ENCODE peak calls at places on chromosomes 7 and 10, in four cellular contexts. B, K, R and D are unnamed samples.
A peak's percentile ranks its signal among the peaks of the same experiment; 100 is the strongest.

GRCh38 chr7:23377134-23377533 is 78.0 kb downstream of the MALSU1 start:
- DNase-seq in B (no peak), K (no peak), R (no peak), D (no peak)

GRCh38 chr7:37105119-37105518 is 343.5 kb downstream of the ELMO1 start:
- DNase-seq in B (no peak), K (no peak), R (peak; percentile 44), D (no peak)

GRCh38 chr10:129520440-129521080 is 53.5 kb downstream of the MGMT start:
- DNase-seq in B (no peak), K (no peak), R (no peak), D (no peak)

GRCh38 chr7:56105508-56105907 is 768 bp downstream of the CHCHD2 start:
- DNase-seq in B (no peak), K (peak; percentile 79), R (no peak), D (peak; percentile 42)

GRCh38 chr7:50837965-50838364 is 55.3 kb upstream of the GRB10 start:
- DNase-seq in B (no peak), K (peak; percentile 92), R (no peak), D (no peak)

GRCh38 chr10:79192677-79193003 is 123.9 kb downstream of the ZMIZ1 start:
- DNase-seq in B (no peak), K (peak; percentile 62), R (no peak), D (no peak)

GRCh38 chr7:138738551-138739335 is 37.6 kb upstream of the SVOPL start:
- DNase-seq in B (no peak), K (peak; percentile 91), R (peak; percentile 86), D (peak; percentile 60)

GRCh38 chr10:122561212-122561611 is 658 bp downstream of the DMBT1 start:
- DNase-seq in B (no peak), K (no peak), R (no peak), D (no peak)

GRCh38 chr7:57218196-57218716 is 86.0 kb upstream of the ZNF479 start:
- DNase-seq in B (no peak), K (no peak), R (no peak), D (no peak)

GRCh38 chr7:5591547-5591899 is 167.9 kb upstream of the TNRC18 start:
- DNase-seq in B (no peak), K (peak; percentile 90), R (peak; percentile 71), D (peak; percentile 54)

GRCh38 chr10:120517881-120518484 is 61.0 kb downstream of the PLPP4 start:
- DNase-seq in B (no peak), K (no peak), R (no peak), D (no peak)

GRCh38 chr7:77315102-77315501 is 101.0 kb downstream of the GSAP start:
- DNase-seq in B (no peak), K (no peak), R (no peak), D (peak; percentile 30)

GRCh38 chr10:101446947-101447346 is 93.0 kb downstream of the BTRC start:
- DNase-seq in B (no peak), K (no peak), R (no peak), D (no peak)

GRCh38 chr10:120931999-120932398 is 80.8 kb downstream of the WDR11 start:
- DNase-seq in B (no peak), K (no peak), R (no peak), D (no peak)

GRCh38 chr10:118980870-118981269 is 48.6 kb upstream of the NANOS1 start:
- DNase-seq in B (no peak), K (no peak), R (no peak), D (no peak)

GRCh38 chr10:33273295-33274002 is 61.0 kb downstream of the NRP1 start:
- DNase-seq in B (no peak), K (peak; percentile 94), R (peak; percentile 28), D (peak; percentile 98)

GRCh38 chr7:37390149-37390548 is 58.5 kb downstream of the ELMO1 start:
- DNase-seq in B (no peak), K (no peak), R (peak; percentile 29), D (no peak)

GRCh38 chr7:96833701-96834453 is 124.2 kb upstream of the SEM1 start:
- DNase-seq in B (no peak), K (peak; percentile 41), R (no peak), D (no peak)

GRCh38 chr7:158070222-158070920 is 517.3 kb downstream of the PTPRN2 start:
- DNase-seq in B (no peak), K (no peak), R (no peak), D (no peak)

GRCh38 chr10:44761076-44761475 is 150.1 kb upstream of the TMEM72 start:
- DNase-seq in B (no peak), K (peak; percentile 14), R (no peak), D (no peak)

GRCh38 chr10:23516530-23516929 is 77.7 kb downstream of the OTUD1 start:
- DNase-seq in B (no peak), K (peak; percentile 1), R (peak; percentile 45), D (no peak)
- TF ChIP-seq CTCF in B (peak; percentile 20), K (peak; percentile 53), R (peak; percentile 66), D (peak; percentile 75)

GRCh38 chr7:26291699-26292538 is at the start of gene SNX10:
- DNase-seq in B (peak; percentile 24), K (no peak), R (peak; percentile 88), D (no peak)
- TF ChIP-seq CTCF in B (peak; percentile 34), K (no peak), R (peak; percentile 48), D (no peak)

GRCh38 chr7:24932389-24932788 is 47.6 kb downstream of the OSBPL3 start:
- DNase-seq in B (no peak), K (no peak), R (peak; percentile 30), D (no peak)
- TF ChIP-seq CTCF in B (no peak), K (no peak), R (no peak), D (no peak)

GRCh38 chr10:83222832-83223742 is 916.2 kb upstream of the GHITM start:
- DNase-seq in B (no peak), K (no peak), R (peak; percentile 49), D (no peak)
- TF ChIP-seq CTCF in B (no peak), K (no peak), R (no peak), D (no peak)

GRCh38 chr10:11535376-11535959 is 76.0 kb downstream of the USP6NL start:
- DNase-seq in B (no peak), K (no peak), R (peak; percentile 20), D (no peak)

GRCh38 chr10:11530806-11531205 is 80.6 kb downstream of the USP6NL start:
- DNase-seq in B (no peak), K (no peak), R (no peak), D (no peak)

GRCh38 chr10:11536256-11536655 is 75.2 kb downstream of the USP6NL start:
- DNase-seq in B (no peak), K (no peak), R (no peak), D (no peak)

GRCh38 chr10:11532329-11532728 is 79.1 kb downstream of the USP6NL start:
- DNase-seq in B (no peak), K (peak; percentile 41), R (peak; percentile 34), D (no peak)

DNA sequence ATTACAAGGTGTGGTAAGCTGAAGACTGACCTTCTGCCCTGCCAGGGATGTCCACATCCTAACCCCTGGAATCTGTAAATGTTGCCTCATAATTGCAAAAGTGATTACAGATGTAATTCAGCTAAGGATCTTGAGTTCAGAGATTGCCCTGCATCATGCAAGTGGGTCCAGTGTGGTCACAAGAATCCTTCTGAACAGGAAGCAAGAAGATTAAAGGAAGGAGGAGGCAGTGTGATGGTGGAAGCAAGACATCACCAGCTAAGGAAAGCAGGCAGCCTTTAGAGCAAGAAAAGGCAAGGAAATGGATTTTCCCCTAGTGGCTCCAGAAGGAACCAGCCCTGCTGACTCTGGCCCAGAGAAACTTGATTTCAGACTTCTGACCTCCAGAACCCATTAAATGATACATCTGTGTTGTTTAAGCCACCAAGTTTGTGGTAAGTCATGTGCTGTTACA is 78.1 kb downstream of the USP6NL start:
- DNase-seq in B (no peak), K (no peak), R (peak; percentile 34), D (peak; percentile 62)
- TF ChIP-seq CTCF in B (no peak), K (peak; percentile 37), R (peak; percentile 36), D (peak; percentile 28)